ENCODE peak calls at places on chromosomes 2 and 18, in six cellular contexts. H, J, U, Y, C and I are unnamed samples.

GRCh38 chr2:28341208-28341891 is 51.3 kb upstream of the FOSL2 start:
- DNase-seq in H (no peak), U (no peak), C (no peak), Y (no peak), J (no peak), I (no peak)

GRCh38 chr2:219125225-219125885 is 35.3 kb downstream of the NHEJ1 start:
- DNase-seq in Y (peak; percentile 94), U (no peak), J (peak; percentile 77), C (no peak), H (peak; percentile 83), I (no peak)

GRCh38 chr2:48747319-48747718 is 8.2 kb downstream of the LHCGR start:
- DNase-seq in J (no peak), U (no peak), C (no peak), H (no peak), Y (no peak), I (no peak)

GRCh38 chr2:127576433-127577207 is 41.1 kb downstream of the MYO7B start:
- DNase-seq in H (no peak), C (no peak), J (no peak), U (no peak), Y (no peak), I (no peak)

GRCh38 chr2:71831208-71831577 is 316.5 kb downstream of the CYP26B1 start:
- DNase-seq in C (no peak), Y (no peak), U (no peak), J (no peak), H (no peak), I (no peak)

GRCh38 chr2:218607436-218608115 is at the start of gene PLCD4:
- DNase-seq in H (no peak), Y (no peak), C (no peak), J (no peak), U (no peak), I (peak; percentile 6)

GRCh38 chr2:133566967-133567645 is 1.2 kb downstream of the NCKAP5 start:
- DNase-seq in C (no peak), J (no peak), H (no peak), U (no peak), Y (no peak), I (no peak)

GRCh38 chr18:6719914-6720692 is 9.4 kb upstream of the ARHGAP28 start:
- DNase-seq in C (no peak), U (no peak), Y (no peak), H (no peak), J (no peak), I (no peak)

GRCh38 chr2:236982693-236983092 is 103.0 kb upstream of the COPS8 start:
- DNase-seq in H (no peak), C (no peak), U (no peak), J (no peak), Y (no peak), I (no peak)

GRCh38 chr2:6492573-6492972 is 373.1 kb downstream of the CMPK2 start:
- DNase-seq in Y (no peak), U (no peak), J (no peak), H (no peak), C (no peak), I (no peak)

GRCh38 chr18:61635901-61636528 is 256.8 kb downstream of the RNF152 start:
- DNase-seq in Y (peak; percentile 29), C (no peak), U (no peak), J (peak; percentile 18), H (peak; percentile 30), I (no peak)

GRCh38 chr2:50720695-50721314 is 311.1 kb downstream of the NRXN1 start:
- DNase-seq in U (no peak), J (no peak), Y (no peak), H (no peak), C (no peak), I (no peak)

GRCh38 chr2:199348871-199349270 is 108.9 kb downstream of the SATB2 start:
- DNase-seq in U (no peak), J (no peak), C (no peak), H (no peak), Y (no peak), I (no peak)

GRCh38 chr2:67733517-67733916 is 329.3 kb downstream of the C1D start:
- DNase-seq in Y (peak; percentile 12), H (peak; percentile 2), U (peak; percentile 21), J (peak; percentile 8), C (no peak), I (peak; percentile 22)

GRCh38 chr2:237139123-237139675 is 53.5 kb downstream of the COPS8 start:
- DNase-seq in C (no peak), J (no peak), U (no peak), Y (no peak), H (no peak), I (no peak)

GRCh38 chr2:100106460-100106859 is 35.9 kb downstream of the AFF3 start:
- DNase-seq in H (no peak), C (no peak), U (no peak), Y (no peak), J (no peak), I (peak; percentile 32)

GRCh38 chr18:3857544-3857943 is 407.6 kb downstream of the TGIF1 start:
- DNase-seq in C (no peak), U (no peak), Y (no peak), H (no peak), J (no peak), I (no peak)

GRCh38 chr2:25903216-25903776 is 25.0 kb upstream of the ASXL2 start:
- DNase-seq in C (no peak), U (no peak), J (no peak), Y (no peak), H (no peak), I (no peak)

GRCh38 chr2:228180126-228181097 is 1.1 kb downstream of the SPHKAP start:
- DNase-seq in J (no peak), H (no peak), Y (no peak), C (no peak), U (no peak), I (peak; percentile 28)

GRCh38 chr2:95734976-95735890 is 143.4 kb downstream of the TRIM43 start:
- DNase-seq in H (no peak), J (no peak), Y (no peak), U (no peak), C (no peak), I (no peak)

GRCh38 chr2:152549428-152549827 is 167.8 kb downstream of the PRPF40A start:
- DNase-seq in U (no peak), H (no peak), Y (no peak), J (no peak), C (no peak), I (no peak)

GRCh38 chr2:233976087-233976486 is 58.9 kb downstream of the TRPM8 start:
- DNase-seq in J (no peak), C (no peak), Y (no peak), U (no peak), H (no peak), I (no peak)

GRCh38 chr2:138470941-138471340 is 30.6 kb upstream of the SPOPL start:
- DNase-seq in C (no peak), U (no peak), J (no peak), Y (no peak), H (no peak), I (no peak)

GRCh38 chr2:138071720-138072719 is 107.7 kb downstream of the HNMT start:
- DNase-seq in J (peak; percentile 39), U (no peak), C (no peak), H (no peak), Y (no peak), I (peak; percentile 49)

GRCh38 chr2:27407798-27408491 is 1.4 kb downstream of the PPM1G start:
- DNase-seq in C (no peak), J (peak; percentile 88), Y (peak; percentile 60), U (no peak), H (peak; percentile 73), I (peak; percentile 64)

GRCh38 chr2:55017880-55018279 is 32.4 kb downstream of the RTN4 start:
- DNase-seq in Y (no peak), U (no peak), J (no peak), H (no peak), C (no peak), I (no peak)

GRCh38 chr2:55013936-55014335 is 36.3 kb downstream of the RTN4 start:
- DNase-seq in U (no peak), Y (no peak), J (no peak), H (no peak), C (no peak), I (no peak)

GRCh38 chr2:55012648-55013484 is 37.4 kb downstream of the RTN4 start:
- DNase-seq in J (peak; percentile 19), H (no peak), U (no peak), Y (no peak), C (no peak), I (no peak)

GRCh38 chr2:55017428-55017827 is 32.8 kb downstream of the RTN4 start:
- DNase-seq in J (no peak), H (no peak), U (no peak), C (no peak), Y (no peak), I (no peak)

GRCh38 chr2:55014962-55015939 is 35.0 kb downstream of the RTN4 start:
- DNase-seq in C (no peak), H (peak; percentile 61), U (no peak), Y (peak; percentile 54), J (peak; percentile 91), I (no peak)
- TF ChIP-seq ZNF274 in C (no peak), H (no peak), U (no peak), Y (no peak), J (no peak), I (no peak)

GRCh38 chr18:62860062-62860461 is 144.7 kb downstream of the PHLPP1 start:
- DNase-seq in U (no peak), H (no peak), Y (no peak), C (no peak), J (no peak), I (no peak)

GRCh38 chr18:62867521-62867920 is 152.2 kb downstream of the PHLPP1 start:
- DNase-seq in Y (no peak), C (no peak), J (no peak), H (no peak), U (no peak), I (no peak)

GRCh38 chr18:62862451-62862850 is 147.1 kb downstream of the PHLPP1 start:
- DNase-seq in U (no peak), J (no peak), C (no peak), Y (no peak), H (no peak), I (no peak)

GRCh38 chr18:62865498-62865897 is 150.2 kb downstream of the PHLPP1 start:
- DNase-seq in C (no peak), H (no peak), J (no peak), U (no peak), Y (no peak), I (no peak)

DNA sequence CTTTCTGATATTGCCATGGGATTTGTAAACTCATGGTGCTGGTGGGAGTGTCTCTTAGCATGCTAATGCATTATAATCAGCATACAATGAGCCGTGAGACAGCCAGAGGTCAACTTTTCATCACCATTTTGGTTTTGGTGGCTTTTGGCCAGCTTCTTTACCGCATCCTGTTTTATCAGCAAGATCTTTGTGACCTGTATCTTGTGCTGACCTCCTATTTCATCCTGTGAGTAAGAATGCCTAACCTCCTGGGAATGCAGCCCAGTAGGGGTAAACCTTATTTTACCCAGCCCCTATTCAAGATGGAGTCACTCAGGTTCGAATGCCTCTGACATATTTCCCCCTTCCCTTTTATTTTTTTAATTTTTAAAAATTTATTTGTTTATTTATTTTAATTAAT is 148.3 kb downstream of the PHLPP1 start:
- DNase-seq in U (no peak), Y (peak; percentile 61), H (peak; percentile 4), C (no peak), J (no peak), I (no peak)
- TF ChIP-seq ZNF274 in U (no peak), Y (no peak), H (no peak), C (no peak), J (no peak), I (no peak)

GRCh38 chr2:159515482-159515881 is 100.9 kb downstream of the BAZ2B start:
- DNase-seq in C (no peak), U (no peak), J (no peak), Y (no peak), H (no peak), I (no peak)
- TF ChIP-seq ZNF274 in C (no peak), U (no peak), J (no peak), Y (no peak), H (no peak), I (no peak)

GRCh38 chr2:45978302-45978859 is 318.8 kb upstream of the EPAS1 start:
- DNase-seq in U (no peak), H (no peak), Y (no peak), C (no peak), J (no peak), I (no peak)
- TF ChIP-seq ZNF274 in U (no peak), H (no peak), Y (no peak), C (no peak), J (no peak), I (no peak)